ENCODE peak calls at places on chromosomes 13 and 19, in six cellular contexts. L is neural progenitor cell, C is HCT116, D is hepatocyte, S is MM.1S, X is GM23248. Q is an unnamed sample.

GRCh38 chr13:75136151-75136550 is 345.8 kb downstream of the TBC1D4 start:
- DNase-seq in L (no peak), S (no peak), D (no peak), X (peak; percentile 32), C (no peak), Q (no peak)

GRCh38 chr19:30799854-30800755 is 427.9 kb downstream of the ZNF536 start:
- DNase-seq in D (peak; percentile 62), X (peak; percentile 59), S (peak; percentile 15), C (no peak), L (peak; percentile 80), Q (no peak)

GRCh38 chr13:46137627-46138026 is 32.8 kb upstream of the CPB2 start:
- DNase-seq in C (no peak), L (no peak), X (no peak), S (no peak), D (no peak), Q (no peak)

GRCh38 chr19:4399871-4400768 is at the start of gene SH3GL1:
- DNase-seq in S (peak; percentile 95), L (peak; percentile 96), X (peak; percentile 96), C (peak; percentile 86), D (peak; percentile 96), Q (peak; percentile 94)

GRCh38 chr13:43129021-43129420 is 105.6 kb downstream of the DNAJC15 start:
- DNase-seq in C (no peak), L (no peak), X (no peak), S (no peak), D (no peak), Q (no peak)

GRCh38 chr19:4177146-4177545 is 5.2 kb downstream of the SIRT6 start:
- DNase-seq in L (no peak), C (no peak), X (no peak), D (no peak), S (no peak), Q (no peak)

GRCh38 chr13:65844266-65844841 is 1385.8 kb downstream of the PCDH9 start:
- DNase-seq in L (no peak), X (no peak), S (no peak), C (no peak), D (no peak), Q (no peak)

GRCh38 chr13:34430294-34430693 is 511.8 kb upstream of the NBEA start:
- DNase-seq in L (no peak), C (no peak), X (peak; percentile 49), S (no peak), D (no peak), Q (no peak)

GRCh38 chr13:80946008-80946802 is 605.3 kb upstream of the SPRY2 start:
- DNase-seq in L (no peak), S (no peak), C (no peak), D (no peak), X (no peak), Q (no peak)

DNA sequence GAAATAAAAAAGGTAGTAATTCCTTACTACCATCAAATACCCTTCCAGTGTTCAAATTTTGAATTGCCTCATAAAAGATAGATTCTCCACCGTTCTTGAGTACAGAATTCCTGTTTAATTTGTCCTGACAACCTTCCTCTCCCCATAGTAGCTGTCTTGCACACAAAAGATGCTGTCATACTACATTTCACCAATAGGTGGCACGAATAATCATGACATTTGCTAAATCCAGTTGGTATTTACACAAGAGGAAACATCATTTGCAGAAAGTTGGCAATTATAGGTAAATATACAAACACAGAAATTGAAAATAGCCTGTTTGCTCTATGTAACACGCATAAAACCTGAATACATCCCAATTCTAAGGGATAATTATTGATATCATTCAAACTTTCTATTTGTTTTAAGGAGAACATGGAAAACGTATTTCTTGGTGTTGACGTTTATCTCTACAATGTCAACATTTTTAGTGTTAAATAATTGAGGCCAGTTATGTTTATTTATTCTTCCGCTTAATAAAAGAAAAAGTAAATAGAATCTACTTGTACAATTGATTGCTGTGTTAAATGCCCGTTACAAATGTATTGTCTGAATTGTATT is 58.3 kb upstream of the CLDN10 start:
- DNase-seq in S (peak; percentile 65), L (peak; percentile 58), X (peak; percentile 54), D (peak; percentile 66), C (peak; percentile 62), Q (peak; percentile 29)
- TF ChIP-seq EZH2phosphoT487 in S (no peak), L (no peak), X (no peak), D (no peak), C (no peak), Q (no peak)

GRCh38 chr19:48616491-48617056 is 1.7 kb upstream of the FAM83E start:
- DNase-seq in L (no peak), D (no peak), C (no peak), X (no peak), S (no peak), Q (no peak)

GRCh38 chr19:48617146-48617937 is 1.6 kb downstream of the RPL18 start:
- DNase-seq in C (no peak), S (no peak), L (no peak), X (peak; percentile 58), D (peak; percentile 14), Q (no peak)

GRCh38 chr19:48618278-48618915 is 581 bp downstream of the RPL18 start:
- DNase-seq in D (peak; percentile 24), X (peak; percentile 43), C (no peak), L (no peak), S (peak; percentile 9), Q (no peak)

GRCh38 chr19:48619692-48620565 is 623 bp downstream of the SPHK2 start:
- DNase-seq in D (peak; percentile 8), C (no peak), X (peak; percentile 82), L (no peak), S (no peak), Q (no peak)

DNA sequence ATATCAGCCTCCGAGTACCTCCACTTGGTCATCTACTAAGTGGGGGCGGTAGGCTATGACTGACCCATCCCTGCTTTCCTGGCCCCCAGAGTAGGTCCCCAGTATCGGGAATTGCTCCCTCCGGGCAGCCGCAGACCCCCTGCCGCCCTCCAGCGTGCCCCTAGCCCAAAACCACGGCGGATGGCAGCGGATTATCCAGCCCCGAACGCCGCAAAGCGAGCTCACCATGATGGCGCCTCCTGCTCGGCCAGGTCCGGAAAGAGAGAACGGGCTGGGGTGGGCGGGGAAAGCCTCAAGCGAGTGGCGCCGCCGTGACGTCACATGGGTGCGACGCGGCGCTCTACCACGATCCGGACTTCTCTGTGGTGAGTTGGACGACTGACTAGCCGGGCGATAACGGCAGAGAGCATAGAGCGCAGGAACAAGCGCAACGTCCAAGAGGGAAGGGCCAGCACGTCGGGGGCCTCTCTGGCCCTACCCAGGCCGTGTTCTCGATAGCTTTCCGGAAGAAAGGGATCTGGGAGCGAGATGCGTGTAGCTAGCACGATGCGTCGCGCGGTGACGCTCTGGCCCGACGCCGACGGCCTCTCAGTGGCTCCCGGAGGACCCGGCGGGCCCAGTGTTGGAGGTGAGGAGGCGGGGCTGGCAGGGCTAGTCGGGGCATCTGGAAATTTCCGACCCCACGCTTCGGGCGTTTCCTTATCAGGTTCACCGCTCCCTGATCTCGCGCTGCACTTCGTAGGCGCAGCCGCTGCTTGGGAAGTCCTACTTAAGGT is at the start of the genes RPL18 and SPHK2:
- DNase-seq in C (peak; percentile 99), X (peak; percentile 99), L (peak; percentile 99), S (peak; percentile 99), D (peak; percentile 99), Q (peak; percentile 99)
- H3K4me2 ChIP-seq in C (peak within 1 kb of the TSS; percentile 87), X (peak within 1 kb of the TSS; percentile 100), L (peak within 1 kb of the TSS; percentile 95), S (peak within 1 kb of the TSS; percentile 96), D (peak within 1 kb of the TSS; percentile 99), Q (peak within 1 kb of the TSS; percentile 93)

DNA sequence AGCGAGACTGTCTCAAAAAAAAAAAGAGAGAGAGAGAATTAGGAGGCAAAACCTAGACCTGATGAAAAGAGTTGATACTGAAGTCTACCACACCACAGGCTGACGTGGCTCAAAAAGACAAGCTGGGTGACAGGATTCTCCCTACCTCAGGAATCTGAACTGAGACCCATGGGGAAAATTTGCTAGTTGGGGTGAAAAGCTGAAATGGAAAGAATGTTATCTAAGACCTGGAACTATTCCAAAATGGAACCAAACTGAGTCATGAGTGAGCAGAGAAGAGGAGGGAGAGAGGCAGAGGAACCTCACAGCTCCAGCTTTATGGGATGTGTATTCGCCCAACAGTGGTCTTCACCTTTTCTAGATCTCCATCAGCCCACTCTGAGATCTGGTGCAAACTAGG is 11.7 kb downstream of the SMG9 start:
- DNase-seq in D (no peak), S (no peak), L (no peak), X (peak; percentile 49), C (no peak), Q (no peak)
- TF ChIP-seq EZH2phosphoT487 in D (no peak), S (no peak), L (no peak), X (no peak), C (no peak), Q (no peak)

GRCh38 chr19:1616875-1617274 is 11.6 kb upstream of the UQCR11 start:
- DNase-seq in L (no peak), C (no peak), S (peak; percentile 59), X (no peak), D (no peak), Q (peak; percentile 66)

GRCh38 chr19:1612114-1613086 is 7.1 kb upstream of the UQCR11 start:
- DNase-seq in S (no peak), D (no peak), L (no peak), X (no peak), C (no peak), Q (no peak)

GRCh38 chr19:1616396-1616795 is 11.1 kb upstream of the UQCR11 start:
- DNase-seq in X (no peak), D (no peak), C (no peak), S (no peak), L (no peak), Q (no peak)

GRCh38 chr19:1613808-1614570 is 8.7 kb upstream of the UQCR11 start:
- DNase-seq in X (no peak), L (no peak), S (no peak), C (no peak), D (no peak), Q (no peak)

GRCh38 chr19:1615156-1615765 is 10.0 kb upstream of the UQCR11 start:
- DNase-seq in S (no peak), X (no peak), L (no peak), C (no peak), D (no peak), Q (no peak)
- H3K4me2 ChIP-seq in S (no peak overlapping the region), X (no peak overlapping the region), L (no peak overlapping the region), C (no peak overlapping the region), D (no peak overlapping the region), Q (no peak overlapping the region)